ENCODE peak calls at places on chromosomes 7 and 10, in nine cellular contexts. M is AG09309; R is CD4-positive, alpha-beta T cell; U is upper lobe of right lung; G is A549; D is testis; P is body of pancreas; A is uterus; Z is stomach. W is an unnamed sample.

GRCh38 chr10:33099748-33100147 is 141.7 kb upstream of the ITGB1 start:
- DNase-seq in D (no peak), A (no peak), Z (no peak), R (no peak), P (no peak), G (no peak), U (no peak), M (peak), W (no peak)

GRCh38 chr10:661891-662605 is 27.4 kb downstream of the DIP2C start:
- DNase-seq in R (no peak), G (no peak), Z (no peak), P (peak), D (no peak), M (no peak), U (no peak), A (no peak), W (no peak)

GRCh38 chr7:21944616-21945373 is 904 bp downstream of the CDCA7L start:
- DNase-seq in R (peak), A (no peak), M (no peak), U (peak), D (peak), G (peak), P (peak), Z (peak), W (no peak)

GRCh38 chr7:69389220-69389619 is 209.1 kb upstream of the AUTS2 start:
- DNase-seq in G (no peak), Z (no peak), A (no peak), U (no peak), R (no peak), M (no peak), D (no peak), P (no peak), W (no peak)

GRCh38 chr7:101134399-101134980 is 7.6 kb downstream of the SERPINE1 start:
- DNase-seq in D (no peak), A (no peak), P (no peak), M (no peak), U (no peak), Z (no peak), G (no peak), R (no peak), W (no peak)

GRCh38 chr7:78967046-78967445 is 486.4 kb downstream of the MAGI2 start:
- DNase-seq in D (no peak), R (no peak), U (no peak), P (no peak), Z (no peak), A (no peak), G (no peak), M (no peak), W (no peak)

GRCh38 chr7:139043823-139044812 is 8.3 kb upstream of the ZC3HAV1L start:
- DNase-seq in P (peak), U (no peak), A (no peak), Z (peak), G (no peak), M (no peak), R (peak), D (no peak), W (no peak)

GRCh38 chr10:16360001-16360400 is 76.8 kb upstream of the PTER start:
- DNase-seq in Z (no peak), R (no peak), A (no peak), P (no peak), G (no peak), U (no peak), M (no peak), D (no peak), W (no peak)

GRCh38 chr7:86644282-86645173 is 819 bp downstream of the GRM3 start:
- DNase-seq in G (no peak), A (no peak), R (no peak), P (peak), Z (no peak), D (no peak), M (no peak), U (peak), W (no peak)

GRCh38 chr7:151542606-151543130 is 23.0 kb upstream of the RHEB start:
- DNase-seq in R (no peak), A (no peak), Z (no peak), D (no peak), U (no peak), G (no peak), P (no peak), M (no peak), W (no peak)

GRCh38 chr10:86688398-86688921 is 20.1 kb downstream of the LDB3 start:
- DNase-seq in G (peak), A (peak), P (peak), U (no peak), R (peak), D (peak), Z (peak), M (peak), W (no peak)

GRCh38 chr7:148265896-148266295 is 324.7 kb upstream of the C7orf33 start:
- DNase-seq in G (no peak), D (no peak), P (no peak), R (no peak), U (no peak), M (no peak), Z (no peak), A (no peak), W (no peak)

GRCh38 chr7:130708766-130709165 is 22.4 kb upstream of the TSGA13 start:
- DNase-seq in P (no peak), M (no peak), U (no peak), G (no peak), D (no peak), Z (no peak), A (no peak), R (no peak), W (no peak)

GRCh38 chr10:14093735-14094484 is 236.8 kb downstream of the FRMD4A start:
- DNase-seq in P (no peak), M (no peak), G (peak), A (no peak), R (no peak), U (no peak), Z (no peak), D (no peak), W (no peak)
- TF ChIP-seq CTCF in P (no peak), M (peak), G (peak), A (peak), R (peak), U (peak), Z (peak), D (no peak), W (peak)

GRCh38 chr10:106727170-106727569 is 437.3 kb downstream of the SORCS1 start:
- DNase-seq in U (no peak), A (no peak), R (no peak), Z (no peak), G (no peak), P (no peak), D (no peak), M (no peak), W (no peak)

GRCh38 chr10:106728232-106728631 is 436.3 kb downstream of the SORCS1 start:
- DNase-seq in M (no peak), U (no peak), R (no peak), P (no peak), D (no peak), Z (no peak), G (no peak), A (no peak), W (no peak)

GRCh38 chr10:106722524-106722923 is 442.0 kb downstream of the SORCS1 start:
- DNase-seq in Z (no peak), R (no peak), U (no peak), G (no peak), P (peak), D (no peak), A (no peak), M (no peak), W (no peak)
- TF ChIP-seq CTCF in Z (no peak), R (no peak), U (no peak), G (no peak), P (no peak), D (no peak), A (no peak), M (no peak), W (no peak)

GRCh38 chr10:5018150-5018549 is 14.5 kb upstream of the AKR1C2 start:
- DNase-seq in U (no peak), M (no peak), A (no peak), P (no peak), Z (no peak), G (no peak), D (no peak), R (no peak), W (no peak)

GRCh38 chr10:5013385-5013784 is 9.7 kb upstream of the AKR1C2 start:
- DNase-seq in Z (no peak), G (no peak), D (no peak), M (no peak), R (no peak), U (no peak), A (no peak), P (no peak), W (no peak)

GRCh38 chr10:5012595-5012994 is 8.9 kb upstream of the AKR1C2 start:
- DNase-seq in A (no peak), M (no peak), D (no peak), Z (no peak), R (no peak), U (no peak), G (no peak), P (no peak), W (no peak)

GRCh38 chr10:5014936-5015335 is 11.3 kb upstream of the AKR1C2 start:
- DNase-seq in Z (no peak), G (peak), R (no peak), M (no peak), A (no peak), U (no peak), D (no peak), P (peak), W (no peak)
- TF ChIP-seq CTCF in Z (peak), G (peak), R (no peak), M (no peak), A (no peak), U (peak), D (no peak), P (peak), W (peak)

GRCh38 chr7:142813699-142814098 is 41.2 kb upstream of the EPHB6 start:
- DNase-seq in M (no peak), P (no peak), Z (no peak), U (no peak), D (no peak), A (no peak), G (no peak), R (no peak), W (no peak)

GRCh38 chr7:142819530-142819929 is 35.3 kb upstream of the EPHB6 start:
- DNase-seq in R (no peak), M (no peak), G (no peak), Z (no peak), U (no peak), P (no peak), A (no peak), D (no peak), W (no peak)

GRCh38 chr7:142815099-142815498 is 39.8 kb upstream of the EPHB6 start:
- DNase-seq in D (no peak), G (no peak), R (no peak), U (no peak), P (no peak), M (no peak), Z (no peak), A (no peak), W (no peak)

GRCh38 chr7:142813262-142813661 is 41.6 kb upstream of the EPHB6 start:
- DNase-seq in Z (no peak), G (no peak), A (no peak), M (peak), P (no peak), D (no peak), U (no peak), R (no peak), W (no peak)

DNA sequence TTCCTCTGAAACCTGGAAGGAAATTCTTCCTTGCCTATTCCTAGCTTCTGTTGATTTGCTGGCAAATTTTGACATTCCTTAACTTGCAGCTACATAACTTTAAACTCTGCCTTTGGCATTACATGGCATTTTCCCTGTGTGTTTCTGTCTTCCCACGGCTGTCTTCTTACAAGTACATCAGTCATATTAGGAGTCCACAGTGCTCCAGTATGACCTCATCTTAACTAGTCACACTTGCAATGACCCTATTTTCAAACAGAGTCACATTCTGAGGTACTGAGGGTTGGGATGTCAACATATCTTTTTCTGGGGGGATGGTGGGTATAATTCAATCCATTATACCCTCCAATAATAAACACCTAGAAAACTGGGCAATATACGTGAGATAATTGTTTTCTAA is 37.4 kb upstream of the EPHB6 start:
- DNase-seq in Z (no peak), M (no peak), P (no peak), A (no peak), D (no peak), G (no peak), R (no peak), U (no peak), W (no peak)
- TF ChIP-seq CTCF in Z (no peak), M (no peak), P (no peak), A (no peak), D (no peak), G (no peak), R (no peak), U (no peak), W (no peak)

W was measured in chondrocyte.